ENCODE peak calls at places on chromosomes 3 and 15, in seven cellular contexts. X is upper lobe of right lung, N is PC-9, I is AG09309, W is endothelial cell, U is B cell, S is esophagus squamous epithelium. H is an unnamed sample.

GRCh38 chr15:40238927-40239591 is at the start of gene PAK6:
- DNase-seq in W (peak; percentile 39), I (no peak), U (peak; percentile 60), S (no peak), N (peak; percentile 94), X (peak; percentile 84), H (peak; percentile 84)

GRCh38 chr3:30671527-30672286 is 65.3 kb downstream of the TGFBR2 start:
- DNase-seq in X (no peak), N (no peak), I (no peak), W (no peak), S (no peak), U (no peak), H (no peak)

GRCh38 chr3:197417896-197418618 is 119.6 kb upstream of the DLG1 start:
- DNase-seq in S (no peak), X (peak; percentile 4), I (no peak), N (no peak), U (no peak), W (no peak), H (no peak)

GRCh38 chr3:53464424-53464823 is 30.0 kb upstream of the CACNA1D start:
- DNase-seq in U (no peak), I (no peak), W (no peak), X (no peak), N (no peak), S (no peak), H (peak; percentile 67)

GRCh38 chr3:45480218-45480617 is 91.8 kb downstream of the LARS2 start:
- DNase-seq in N (peak; percentile 79), S (no peak), U (no peak), W (no peak), X (no peak), I (no peak), H (peak; percentile 12)

GRCh38 chr3:50652709-50653108 is 22.0 kb upstream of the DOCK3 start:
- DNase-seq in N (peak; percentile 55), S (no peak), X (peak; percentile 75), W (peak; percentile 33), I (no peak), U (peak; percentile 53), H (peak; percentile 78)

GRCh38 chr15:98009169-98009568 is 48.7 kb downstream of the ARRDC4 start:
- DNase-seq in X (no peak), I (no peak), S (no peak), W (no peak), U (no peak), N (no peak), H (no peak)

GRCh38 chr3:39234041-39234440 is 41.6 kb upstream of the XIRP1 start:
- DNase-seq in I (no peak), X (no peak), W (no peak), S (no peak), U (no peak), N (no peak), H (no peak)

GRCh38 chr15:60528530-60528929 is 49.6 kb upstream of the ICE2 start:
- DNase-seq in X (no peak), S (no peak), W (no peak), U (peak; percentile 22), I (no peak), N (no peak), H (no peak)

GRCh38 chr15:64635486-64635815 is 139.9 kb downstream of the RBPMS2 start:
- DNase-seq in W (no peak), N (no peak), I (peak; percentile 61), X (no peak), U (no peak), S (no peak), H (peak; percentile 32)

DNA sequence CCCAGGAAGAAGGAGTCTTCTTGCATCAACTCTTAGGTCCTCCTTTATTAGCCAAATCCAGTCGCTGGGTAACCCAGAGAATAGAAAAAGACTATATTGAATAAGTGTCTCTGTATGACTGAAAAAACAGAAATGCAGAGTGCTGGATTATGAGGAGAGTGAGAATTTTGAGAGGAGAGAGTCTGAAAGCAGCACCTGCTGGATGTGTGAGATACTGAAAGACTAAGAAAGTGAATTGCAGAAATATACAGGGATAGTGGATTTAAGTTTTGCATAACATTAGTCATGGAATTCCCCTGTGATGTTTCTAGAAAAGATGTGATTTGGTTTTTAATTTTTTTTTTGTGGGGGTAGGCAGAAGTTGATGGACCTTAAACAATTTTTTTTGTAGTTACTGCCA is 296.5 kb downstream of the MECOM start:
- DNase-seq in S (no peak), X (no peak), I (no peak), W (no peak), N (no peak), U (no peak), H (no peak)
- TF ChIP-seq CTCF in S (no peak), X (no peak), I (no peak), W (no peak), N (no peak), U (no peak), H (no peak)

DNA sequence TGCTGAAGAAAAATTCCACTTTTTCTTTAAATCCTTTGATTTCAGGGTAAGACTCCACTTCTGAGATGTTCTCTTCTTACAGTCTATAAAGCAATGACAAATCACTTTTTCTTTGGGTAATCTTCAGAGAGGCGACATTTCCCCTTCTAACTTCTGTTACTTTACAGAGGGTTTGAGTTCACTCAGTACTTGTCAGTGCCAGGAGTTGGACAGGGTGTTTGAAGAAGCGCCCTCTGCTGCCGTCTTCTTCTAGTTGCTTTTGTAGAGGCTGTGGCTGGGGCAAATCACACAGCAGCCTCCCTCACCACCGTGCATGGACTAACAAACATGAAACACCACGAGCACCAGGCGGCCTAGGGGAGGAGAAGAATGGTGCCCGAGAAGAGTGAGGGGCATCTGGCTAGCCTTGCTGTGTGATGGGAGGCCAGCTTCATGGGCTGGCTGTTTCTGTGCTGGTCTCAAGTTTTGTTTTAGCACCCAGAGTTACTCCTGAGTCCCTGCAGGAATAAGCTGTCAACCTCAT is at the start of gene CD80:
- DNase-seq in U (peak; percentile 80), X (peak; percentile 71), I (peak; percentile 7), N (peak; percentile 17), S (peak; percentile 30), W (peak; percentile 45), H (peak; percentile 62)
- TF ChIP-seq CTCF in U (peak; percentile 58), X (peak; percentile 41), I (peak; percentile 51), N (peak; percentile 40), S (no peak), W (no peak), H (peak; percentile 47)

GRCh38 chr3:113968986-113969385 is 21.2 kb downstream of the ZDHHC23 start:
- DNase-seq in N (no peak), I (peak; percentile 18), U (no peak), X (no peak), S (no peak), W (no peak), H (no peak)

GRCh38 chr3:113963879-113964278 is 16.1 kb downstream of the ZDHHC23 start:
- DNase-seq in I (no peak), X (no peak), U (no peak), S (no peak), W (no peak), N (no peak), H (no peak)

DNA sequence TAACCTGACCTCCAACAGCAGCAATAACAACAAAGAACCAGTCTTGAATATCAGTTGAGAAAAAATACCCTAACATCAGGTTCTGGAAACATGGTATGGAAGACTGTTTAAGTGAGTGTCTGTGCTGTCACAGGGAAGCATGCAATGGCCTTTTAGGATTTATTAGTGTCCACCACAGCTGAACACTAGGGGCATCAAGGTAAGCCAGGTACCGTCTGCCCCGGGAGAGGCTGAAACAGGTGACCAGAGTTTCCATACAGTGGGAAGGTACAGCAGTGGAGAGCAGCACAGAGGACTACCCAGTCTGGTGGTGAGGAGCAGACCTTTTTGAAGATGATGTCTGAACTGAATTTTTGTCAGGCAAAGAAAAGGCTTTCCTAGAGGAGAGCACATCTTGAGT is 18.4 kb downstream of the ZDHHC23 start:
- DNase-seq in S (no peak), U (no peak), N (no peak), X (no peak), W (no peak), I (no peak), H (peak; percentile 4)
- TF ChIP-seq CTCF in S (no peak), U (no peak), N (no peak), X (no peak), W (no peak), I (no peak), H (no peak)

GRCh38 chr3:128590948-128591347 is 59.7 kb downstream of the RPN1 start:
- DNase-seq in S (no peak), I (no peak), X (no peak), U (no peak), W (no peak), N (no peak), H (no peak)
- TF ChIP-seq CTCF in S (no peak), I (peak; percentile 1), X (no peak), U (no peak), W (no peak), N (no peak), H (peak; percentile 24)

GRCh38 chr3:4466783-4467521 is at the start of gene SUMF1:
- DNase-seq in W (peak; percentile 69), S (peak; percentile 15), U (peak; percentile 76), I (no peak), X (peak; percentile 91), N (peak; percentile 67), H (peak; percentile 80)
- TF ChIP-seq CTCF in W (no peak), S (no peak), U (no peak), I (no peak), X (no peak), N (no peak), H (no peak)

H was measured in Calu3.